ENCODE peak calls at places on chromosomes 16 and 17, in five cellular contexts. Q is astrocyte of the cerebellum, E is neural crest cell, I is cardiac fibroblast, W is PC-3. M is an unnamed sample.

GRCh38 chr17:17605747-17606083 is 14.2 kb upstream of the PEMT start:
- DNase-seq in Q (peak), E (no peak), I (no peak), W (no peak), M (peak)

GRCh38 chr16:85094812-85095211 is 17.5 kb downstream of the CIBAR2 start:
- DNase-seq in I (no peak), Q (no peak), W (no peak), E (no peak), M (no peak)

GRCh38 chr16:84481051-84481735 is 23.3 kb downstream of the MEAK7 start:
- DNase-seq in I (no peak), W (no peak), E (no peak), Q (no peak), M (no peak)

GRCh38 chr17:32671891-32672290 is 185.1 kb downstream of the CDK5R1 start:
- DNase-seq in Q (no peak), E (no peak), I (peak), W (peak), M (no peak)

GRCh38 chr17:68248886-68249872 is 1.3 kb downstream of the AMZ2 start:
- DNase-seq in E (no peak), I (no peak), Q (no peak), W (no peak), M (no peak)

GRCh38 chr17:50477976-50478375 is 684 bp upstream of the RSAD1 start:
- DNase-seq in Q (no peak), W (no peak), I (no peak), E (no peak), M (no peak)

GRCh38 chr17:32502710-32503109 is 15.9 kb downstream of the CDK5R1 start:
- DNase-seq in E (no peak), Q (no peak), I (no peak), W (no peak), M (no peak)

GRCh38 chr16:75376475-75376907 is 56.8 kb downstream of the CFDP1 start:
- DNase-seq in I (no peak), W (no peak), E (no peak), Q (no peak), M (no peak)

GRCh38 chr17:3002538-3003301 is 60.7 kb downstream of the OR1D5 start:
- DNase-seq in E (no peak), W (no peak), Q (no peak), I (no peak), M (no peak)

GRCh38 chr17:79023886-79024771 is at the start of gene C1QTNF1:
- DNase-seq in Q (no peak), I (peak), E (peak), W (peak), M (no peak)
- TF ChIP-seq CTCF in Q (peak), I (peak), E (peak), W (peak), M (peak)

DNA sequence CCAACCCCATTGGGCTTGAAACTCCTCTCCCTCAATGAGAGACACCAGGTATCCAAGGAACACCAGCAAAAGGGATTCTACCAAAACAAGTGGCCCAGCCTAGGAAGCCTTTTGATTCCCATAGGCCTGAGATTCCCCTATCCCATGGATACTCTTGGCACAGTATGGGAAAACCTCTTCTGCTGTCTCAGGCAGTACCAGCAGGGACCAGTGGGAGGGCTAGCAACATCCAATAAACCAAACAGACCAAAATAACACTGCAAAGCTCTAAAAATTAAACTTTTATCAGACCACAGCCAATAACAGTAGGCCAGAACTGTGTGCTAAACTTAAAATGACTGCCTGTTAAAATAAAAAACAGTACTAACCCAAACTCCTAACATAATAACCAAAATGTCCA is 153.9 kb upstream of the CES5A start:
- DNase-seq in I (no peak), E (no peak), Q (no peak), W (no peak), M (no peak)
- TF ChIP-seq CTCF in I (no peak), E (peak), Q (no peak), W (no peak), M (no peak)

DNA sequence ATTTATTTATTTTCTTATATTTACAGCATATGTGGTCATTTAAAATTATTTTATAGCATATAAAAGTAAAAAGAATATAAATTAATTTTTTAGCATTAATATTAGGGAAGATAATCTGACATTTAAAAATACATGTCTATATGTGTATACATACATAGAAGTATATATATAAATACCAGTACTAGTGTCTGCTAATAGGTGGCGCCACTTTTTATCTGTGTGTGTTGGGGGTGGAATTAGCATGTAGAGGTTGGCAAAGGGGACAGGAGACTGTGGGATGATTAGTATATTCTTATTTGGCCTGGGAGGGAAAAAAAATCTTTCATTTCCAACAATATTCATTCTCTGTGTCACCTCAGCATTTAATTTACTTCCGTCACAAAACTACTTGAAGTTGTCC is 359.1 kb downstream of the WWOX start:
- DNase-seq in W (no peak), E (no peak), Q (no peak), I (no peak), M (no peak)
- TF ChIP-seq CTCF in W (no peak), E (peak), Q (no peak), I (no peak), M (no peak)

GRCh38 chr16:57299719-57300386 is 15.4 kb upstream of the PLLP start:
- DNase-seq in W (peak), E (peak), I (peak), Q (peak), M (peak)
- TF ChIP-seq CTCF in W (peak), E (peak), I (peak), Q (peak), M (peak)